ENCODE peak calls at places on chromosomes 13 and 19, in five cellular contexts. One of them, this sample, is unnamed.

GRCh38 chr19:2329162-2329505 is 650 bp downstream of the SPPL2B start:
- DNase-seq in tibial nerve: no peak
- DNase-seq in fibroblast of lung: no peak
- DNase-seq in A549: no peak
- DNase-seq in H1: no peak
- DNase-seq in this sample: no peak

GRCh38 chr19:41626877-41627276 is at the start of gene CEACAM4:
- DNase-seq in tibial nerve: no peak
- DNase-seq in fibroblast of lung: no peak
- DNase-seq in A549: no peak
- DNase-seq in H1: no peak
- DNase-seq in this sample: no peak

GRCh38 chr13:24279706-24280105 is 29.7 kb upstream of the C1QTNF9 start:
- DNase-seq in tibial nerve: no peak
- DNase-seq in fibroblast of lung: peak; percentile 23
- DNase-seq in A549: no peak
- DNase-seq in H1: no peak
- DNase-seq in this sample: no peak

GRCh38 chr13:60754211-60754610 is 357.2 kb downstream of the TDRD3 start:
- DNase-seq in tibial nerve: no peak
- DNase-seq in fibroblast of lung: no peak
- DNase-seq in A549: no peak
- DNase-seq in H1: no peak
- DNase-seq in this sample: no peak

GRCh38 chr19:5250127-5250659 is 90.4 kb downstream of the PTPRS start:
- DNase-seq in tibial nerve: no peak
- DNase-seq in fibroblast of lung: no peak
- DNase-seq in A549: no peak
- DNase-seq in H1: no peak
- DNase-seq in this sample: no peak

GRCh38 chr13:106078191-106078590 is 457.3 kb downstream of the EFNB2 start:
- DNase-seq in tibial nerve: no peak
- DNase-seq in fibroblast of lung: no peak
- DNase-seq in A549: no peak
- DNase-seq in H1: no peak
- DNase-seq in this sample: no peak

GRCh38 chr13:39446865-39447264 is 156.1 kb downstream of the LHFPL6 start:
- DNase-seq in tibial nerve: no peak
- DNase-seq in fibroblast of lung: no peak
- DNase-seq in A549: no peak
- DNase-seq in H1: no peak
- DNase-seq in this sample: no peak

GRCh38 chr13:44191504-44192171 is 182.0 kb upstream of the SERP2 start:
- DNase-seq in tibial nerve: no peak
- DNase-seq in fibroblast of lung: peak; percentile 91
- DNase-seq in A549: peak; percentile 71
- DNase-seq in H1: no peak
- DNase-seq in this sample: no peak

DNA sequence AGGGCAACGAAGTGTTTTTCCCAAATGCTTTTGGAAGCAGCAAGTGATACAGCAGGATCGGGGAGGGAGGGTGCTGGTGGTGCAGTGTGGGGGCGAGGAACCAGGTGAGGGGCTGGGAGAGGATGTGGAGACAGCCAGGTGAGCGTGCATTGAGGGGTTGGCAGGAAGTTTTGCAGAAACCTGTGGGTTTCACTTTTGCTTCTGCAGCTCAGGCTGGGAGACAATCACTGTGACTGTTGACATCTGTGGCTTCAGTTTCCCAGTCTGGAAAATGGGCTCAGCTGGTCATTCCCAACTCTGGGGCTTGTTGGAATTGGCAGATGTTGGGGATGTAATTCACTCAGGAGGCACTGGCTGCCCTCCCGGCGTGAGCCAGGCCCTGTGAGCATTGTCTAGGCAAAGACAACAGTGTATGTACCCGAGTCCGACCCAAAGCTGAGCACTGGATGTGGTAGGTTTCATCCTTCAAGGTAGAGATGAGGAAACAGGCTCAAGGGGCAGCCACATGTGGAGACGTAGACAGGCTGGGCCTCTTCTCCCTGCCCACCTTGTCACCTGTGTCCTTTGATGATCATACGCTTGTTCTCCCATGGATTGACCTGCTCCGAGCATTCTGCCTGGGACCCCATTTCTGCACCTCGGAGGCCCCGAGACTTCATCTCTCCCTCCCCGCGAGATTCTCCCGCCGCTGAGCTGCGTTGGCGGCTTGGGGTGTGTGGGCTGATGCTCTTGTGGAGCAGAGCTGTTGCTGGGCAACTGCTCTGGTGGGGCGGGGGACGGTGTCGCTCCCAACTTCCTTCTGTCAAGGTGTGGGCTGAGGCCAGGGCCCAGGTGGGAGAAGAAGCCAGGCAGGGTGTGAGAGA is 21.9 kb downstream of the MAST3 start:
- DNase-seq in tibial nerve: no peak
- DNase-seq in fibroblast of lung: no peak
- DNase-seq in A549: no peak
- DNase-seq in H1: no peak
- DNase-seq in this sample: no peak
- H3K4me3 ChIP-seq in tibial nerve: no peak overlapping the region
- H3K4me3 ChIP-seq in fibroblast of lung: peak overlapping the region; percentile 1
- H3K4me3 ChIP-seq in A549: no peak overlapping the region
- H3K4me3 ChIP-seq in H1: no peak overlapping the region
- H3K4me3 ChIP-seq in this sample: peak overlapping the region; percentile 81

GRCh38 chr13:110472904-110473563 is 88.5 kb downstream of the RAB20 start:
- DNase-seq in tibial nerve: no peak
- DNase-seq in fibroblast of lung: no peak
- DNase-seq in A549: no peak
- DNase-seq in H1: no peak
- DNase-seq in this sample: no peak

GRCh38 chr13:110469597-110469996 is 91.9 kb downstream of the RAB20 start:
- DNase-seq in tibial nerve: no peak
- DNase-seq in fibroblast of lung: no peak
- DNase-seq in A549: no peak
- DNase-seq in H1: no peak
- DNase-seq in this sample: no peak

GRCh38 chr13:110470272-110471009 is 91.1 kb downstream of the RAB20 start:
- DNase-seq in tibial nerve: no peak
- DNase-seq in fibroblast of lung: no peak
- DNase-seq in A549: no peak
- DNase-seq in H1: no peak
- DNase-seq in this sample: no peak

GRCh38 chr13:110471833-110472162 is 89.7 kb downstream of the RAB20 start:
- DNase-seq in tibial nerve: no peak
- DNase-seq in fibroblast of lung: peak; percentile 31
- DNase-seq in A549: no peak
- DNase-seq in H1: no peak
- DNase-seq in this sample: no peak

DNA sequence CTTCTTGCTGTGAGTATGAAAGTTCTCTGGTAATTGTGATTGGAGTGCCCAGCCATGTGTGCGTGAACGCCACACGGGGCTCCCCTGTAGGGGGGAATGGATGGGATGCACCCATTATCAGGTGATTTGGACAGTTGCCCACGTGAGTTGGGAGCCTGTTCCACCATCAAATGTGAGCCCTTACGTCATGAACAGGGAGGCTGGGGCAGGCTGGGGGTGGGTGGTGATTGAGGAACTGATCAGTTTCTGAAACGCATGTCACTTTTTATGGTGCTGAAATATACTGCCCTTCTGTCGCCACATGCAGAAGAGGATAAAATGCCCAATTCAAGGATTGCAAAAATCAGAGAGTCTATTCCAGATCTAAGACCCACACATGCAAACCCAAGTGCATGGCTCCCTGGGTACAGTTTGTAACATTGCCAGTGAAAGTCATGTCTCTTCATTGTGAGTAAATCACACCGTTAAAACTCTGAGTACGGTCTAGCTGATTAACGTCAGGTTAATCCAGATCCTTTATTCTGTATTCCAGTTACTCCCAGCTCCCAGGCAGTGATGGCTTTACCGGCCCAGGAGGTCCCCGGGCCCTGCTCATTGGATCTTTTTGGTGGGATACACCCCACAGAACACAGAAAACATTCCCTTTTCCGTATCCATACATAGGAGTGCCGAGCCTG is 90.2 kb downstream of the RAB20 start:
- DNase-seq in tibial nerve: no peak
- DNase-seq in fibroblast of lung: no peak
- DNase-seq in A549: no peak
- DNase-seq in H1: no peak
- DNase-seq in this sample: no peak
- H3K27ac ChIP-seq in tibial nerve: peak overlapping the region; percentile 58
- H3K27ac ChIP-seq in fibroblast of lung: no peak overlapping the region
- H3K27ac ChIP-seq in A549: no peak overlapping the region
- H3K27ac ChIP-seq in H1: no peak overlapping the region
- H3K27ac ChIP-seq in this sample: no peak overlapping the region

GRCh38 chr13:94701313-94702180 is 10.8 kb downstream of the SOX21 start:
- DNase-seq in tibial nerve: no peak
- DNase-seq in fibroblast of lung: no peak
- DNase-seq in A549: no peak
- DNase-seq in H1: peak; percentile 60
- DNase-seq in this sample: no peak

GRCh38 chr13:94703271-94703670 is 9.1 kb downstream of the SOX21 start:
- DNase-seq in tibial nerve: no peak
- DNase-seq in fibroblast of lung: no peak
- DNase-seq in A549: no peak
- DNase-seq in H1: peak; percentile 69
- DNase-seq in this sample: no peak

GRCh38 chr13:94703721-94704314 is 8.5 kb downstream of the SOX21 start:
- DNase-seq in tibial nerve: no peak
- DNase-seq in fibroblast of lung: no peak
- DNase-seq in A549: no peak
- DNase-seq in H1: peak; percentile 57
- DNase-seq in this sample: no peak

GRCh38 chr13:94700536-94700935 is 11.8 kb downstream of the SOX21 start:
- DNase-seq in tibial nerve: no peak
- DNase-seq in fibroblast of lung: no peak
- DNase-seq in A549: no peak
- DNase-seq in H1: no peak
- DNase-seq in this sample: no peak

DNA sequence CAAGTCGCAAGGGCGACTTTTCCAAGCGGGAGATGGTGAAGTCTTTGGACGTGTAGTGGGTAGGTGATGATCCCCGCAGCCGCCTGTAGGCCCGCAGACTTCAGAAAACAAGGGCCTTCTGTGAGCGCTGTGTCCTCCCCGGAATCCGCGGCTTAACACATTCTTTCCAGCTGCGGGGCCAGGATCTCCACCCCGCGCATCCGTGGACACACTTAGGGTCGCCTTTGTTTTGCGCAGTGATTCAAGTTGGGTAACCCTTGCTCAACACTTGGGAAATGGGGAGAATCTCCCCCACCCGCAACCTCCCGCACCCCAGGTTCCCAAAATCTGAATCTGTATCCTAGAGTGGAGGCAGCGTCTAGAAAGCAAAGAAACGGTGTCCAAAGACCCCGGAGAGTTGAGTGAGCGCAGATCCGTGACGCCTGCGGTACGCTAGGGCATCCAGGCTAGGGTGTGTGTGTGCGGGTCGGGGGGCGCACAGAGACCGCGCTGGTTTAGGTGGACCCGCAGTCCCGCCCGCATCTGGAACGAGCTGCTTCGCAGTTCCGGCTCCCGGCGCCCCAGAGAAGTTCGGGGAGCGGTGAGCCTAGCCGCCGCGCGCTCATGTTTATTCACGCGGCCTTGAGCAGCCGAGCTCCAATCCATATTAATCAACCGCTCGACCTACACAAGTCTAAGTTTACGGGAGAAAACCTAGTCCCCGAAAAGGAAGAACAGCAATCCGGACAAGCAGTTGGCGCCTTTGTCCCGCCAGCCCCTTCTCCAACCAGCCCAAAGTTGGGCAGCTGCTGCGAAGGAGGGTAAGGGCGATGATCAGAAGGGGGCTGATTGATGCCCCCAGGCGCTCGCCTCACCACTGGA is 9.9 kb downstream of the SOX21 start:
- DNase-seq in tibial nerve: no peak
- DNase-seq in fibroblast of lung: no peak
- DNase-seq in A549: no peak
- DNase-seq in H1: peak; percentile 65
- DNase-seq in this sample: no peak
- H3K4me3 ChIP-seq in tibial nerve: no peak overlapping the region
- H3K4me3 ChIP-seq in fibroblast of lung: no peak overlapping the region
- H3K4me3 ChIP-seq in A549: no peak overlapping the region
- H3K4me3 ChIP-seq in H1: peak overlapping the region; percentile 43
- H3K4me3 ChIP-seq in this sample: no peak overlapping the region

GRCh38 chr13:109408596-109409382 is 377.6 kb downstream of the IRS2 start:
- DNase-seq in tibial nerve: no peak
- DNase-seq in fibroblast of lung: peak; percentile 38
- DNase-seq in A549: no peak
- DNase-seq in H1: no peak
- DNase-seq in this sample: no peak
- H3K27ac ChIP-seq in tibial nerve: no peak overlapping the region
- H3K27ac ChIP-seq in fibroblast of lung: no peak overlapping the region
- H3K27ac ChIP-seq in A549: no peak overlapping the region
- H3K27ac ChIP-seq in H1: no peak overlapping the region
- H3K27ac ChIP-seq in this sample: no peak overlapping the region

This sample was measured in esophagus squamous epithelium.